ENCODE peak calls at places on chromosome 14, in eight cellular contexts. W is stimulated activated CD4-positive, alpha-beta T cell treated with anti-CD3 and anti-CD28 coated beads, Interleukin-2, amount 100 ng/mL, for 48 hours; R is B cell; U is epithelial cell of prostate; Y is Calu3; D is nephron progenitor cell; K is ACHN; V is Caco-2. S is an unnamed sample.

GRCh38 chr14:58427289-58428010 is at the start of the genes KIAA0586 and TIMM9:
- DNase-seq in W (peak; percentile 90), R (peak; percentile 78), U (peak; percentile 90), Y (peak; percentile 91), D (peak; percentile 96), K (peak; percentile 97), V (peak; percentile 93), S (peak; percentile 96)

GRCh38 chr14:69989622-69990021 is 110.4 kb downstream of the SMOC1 start:
- DNase-seq in W (no peak), R (no peak), U (no peak), Y (no peak), D (no peak), K (no peak), V (no peak), S (no peak)

GRCh38 chr14:20631821-20632389 is 9.6 kb downstream of the OR6S1 start:
- DNase-seq in W (no peak), R (no peak), U (no peak), Y (peak; percentile 74), D (peak; percentile 56), K (peak; percentile 80), V (peak; percentile 72), S (peak; percentile 91)

GRCh38 chr14:91311284-91311662 is 66.8 kb upstream of the GPR68 start:
- DNase-seq in W (no peak), R (peak; percentile 67), U (no peak), Y (no peak), D (no peak), K (no peak), V (no peak), S (no peak)

GRCh38 chr14:49621114-49621881 is 699 bp downstream of the MGAT2 start:
- DNase-seq in W (no peak), R (peak; percentile 16), U (no peak), Y (peak; percentile 64), D (peak; percentile 67), K (peak; percentile 57), V (peak; percentile 74), S (peak; percentile 64)

GRCh38 chr14:85288041-85288440 is 241.9 kb upstream of the FLRT2 start:
- DNase-seq in W (no peak), R (no peak), U (no peak), Y (no peak), D (no peak), K (no peak), V (no peak), S (no peak)

GRCh38 chr14:73976150-73976549 is 26.0 kb downstream of the COQ6 start:
- DNase-seq in W (no peak), R (no peak), U (no peak), Y (no peak), D (no peak), K (peak; percentile 5), V (no peak), S (no peak)

GRCh38 chr14:77989441-77989891 is 180.7 kb upstream of the NRXN3 start:
- DNase-seq in W (no peak), R (no peak), U (no peak), Y (no peak), D (peak; percentile 36), K (no peak), V (no peak), S (no peak)

GRCh38 chr14:105091335-105092123 is 26.3 kb upstream of the GPR132 start:
- DNase-seq in W (no peak), R (no peak), U (peak; percentile 67), Y (peak; percentile 93), D (peak; percentile 21), K (peak; percentile 92), V (peak; percentile 59), S (peak; percentile 81)

GRCh38 chr14:23703027-23703426 is 66.9 kb downstream of the DHRS2 start:
- DNase-seq in W (no peak), R (no peak), U (no peak), Y (no peak), D (no peak), K (no peak), V (no peak), S (no peak)

GRCh38 chr14:95196268-95196667 is 38.9 kb upstream of the DICER1 start:
- DNase-seq in W (no peak), R (peak; percentile 37), U (no peak), Y (no peak), D (no peak), K (no peak), V (peak; percentile 23), S (no peak)

GRCh38 chr14:45678163-45678562 is 425.2 kb upstream of the MIS18BP1 start:
- DNase-seq in W (no peak), R (no peak), U (no peak), Y (no peak), D (no peak), K (no peak), V (no peak), S (no peak)

GRCh38 chr14:32404784-32405573 is 75.9 kb downstream of the AKAP6 start:
- DNase-seq in W (no peak), R (no peak), U (no peak), Y (no peak), D (no peak), K (no peak), V (no peak), S (no peak)

GRCh38 chr14:75341639-75342038 is 63.0 kb downstream of the FOS start:
- DNase-seq in W (no peak), R (no peak), U (no peak), Y (no peak), D (no peak), K (no peak), V (no peak), S (no peak)

GRCh38 chr14:103879570-103880333 is 32.4 kb upstream of the PPP1R13B start:
- DNase-seq in W (no peak), R (no peak), U (no peak), Y (peak; percentile 92), D (peak; percentile 46), K (peak; percentile 81), V (peak; percentile 90), S (peak; percentile 38)

GRCh38 chr14:89767861-89768268 is 186.7 kb downstream of the EFCAB11 start:
- DNase-seq in W (peak; percentile 43), R (peak; percentile 54), U (no peak), Y (peak; percentile 25), D (peak; percentile 12), K (peak; percentile 29), V (peak; percentile 62), S (peak; percentile 62)

GRCh38 chr14:103385994-103386491 is 828 bp downstream of the MARK3 start:
- DNase-seq in W (peak; percentile 26), R (peak; percentile 21), U (no peak), Y (peak; percentile 20), D (peak; percentile 51), K (peak; percentile 72), V (peak; percentile 30), S (peak; percentile 42)

GRCh38 chr14:22039938-22040780 is 366.5 kb upstream of the OR4E1 start:
- DNase-seq in W (no peak), R (no peak), U (no peak), Y (peak; percentile 24), D (no peak), K (peak; percentile 15), V (no peak), S (no peak)

GRCh38 chr14:103257211-103257962 is 76.7 kb upstream of the EIF5 start:
- DNase-seq in W (no peak), R (no peak), U (peak; percentile 79), Y (no peak), D (no peak), K (peak; percentile 77), V (no peak), S (no peak)

GRCh38 chr14:36134026-36134425 is 42.5 kb downstream of the PTCSC3 start:
- DNase-seq in W (no peak), R (no peak), U (no peak), Y (no peak), D (no peak), K (no peak), V (no peak), S (no peak)

GRCh38 chr14:105863296-105864108 is 337.1 kb downstream of the TMEM121 start:
- DNase-seq in W (no peak), R (no peak), U (no peak), Y (no peak), D (no peak), K (no peak), V (no peak), S (peak; percentile 6)

S was measured in testis.